ENCODE peak calls at places on chromosomes 5 and 9, in four cellular contexts. O is NCI-H1092; G is tibial nerve; X is CD8-positive, alpha-beta memory T cell. M is an unnamed sample.

GRCh38 chr5:178590141-178590923 is at the start of gene COL23A1:
- DNase-seq in O (peak; percentile 1), G (peak; percentile 54), X (peak; percentile 28), M (peak; percentile 9)

GRCh38 chr5:2913306-2913705 is 161.8 kb upstream of the IRX2 start:
- DNase-seq in O (no peak), G (no peak), X (no peak), M (no peak)

GRCh38 chr5:135019314-135019713 is 14.7 kb downstream of the PITX1 start:
- DNase-seq in O (no peak), G (no peak), X (no peak), M (no peak)

GRCh38 chr5:81513982-81514381 is 120.0 kb upstream of the ACOT12 start:
- DNase-seq in O (no peak), G (no peak), X (no peak), M (no peak)

GRCh38 chr9:110538621-110539020 is 40.9 kb downstream of the SVEP1 start:
- DNase-seq in O (no peak), G (no peak), X (no peak), M (no peak)

GRCh38 chr5:149060325-149060724 is 2.5 kb downstream of the SH3TC2 start:
- DNase-seq in O (no peak), G (peak; percentile 28), X (no peak), M (no peak)

GRCh38 chr5:75367401-75367800 is 30.4 kb downstream of the HMGCR start:
- DNase-seq in O (no peak), G (no peak), X (no peak), M (no peak)

GRCh38 chr5:54087436-54087835 is 222.9 kb downstream of the ARL15 start:
- DNase-seq in O (no peak), G (no peak), X (no peak), M (no peak)

GRCh38 chr9:131620764-131621520 is 75.6 kb downstream of the PRRT1B start:
- DNase-seq in O (no peak), G (no peak), X (no peak), M (no peak)

GRCh38 chr5:85967681-85968080 is 650.1 kb upstream of the COX7C start:
- DNase-seq in O (no peak), G (no peak), X (no peak), M (no peak)

GRCh38 chr5:171874210-171874609 is 88.6 kb downstream of the SMIM23 start:
- DNase-seq in O (no peak), G (no peak), X (no peak), M (no peak)

GRCh38 chr5:164422400-164422799 is 917.0 kb downstream of the MAT2B start:
- DNase-seq in O (no peak), G (no peak), X (no peak), M (no peak)

GRCh38 chr5:115237066-115237465 is 25.6 kb downstream of the PGGT1B start:
- DNase-seq in O (no peak), G (no peak), X (no peak), M (no peak)

GRCh38 chr5:124663101-124663506 is 83.3 kb downstream of the ZNF608 start:
- DNase-seq in O (no peak), G (no peak), X (no peak), M (no peak)

GRCh38 chr5:108917596-108917995 is 169.9 kb downstream of the FER start:
- DNase-seq in O (no peak), G (no peak), X (no peak), M (no peak)

GRCh38 chr5:176595386-176595943 is 14.5 kb downstream of the GPRIN1 start:
- DNase-seq in O (no peak), G (no peak), X (no peak), M (no peak)

GRCh38 chr9:116644099-116644688 is 42.9 kb upstream of the TRIM32 start:
- DNase-seq in O (no peak), G (no peak), X (no peak), M (no peak)

GRCh38 chr5:149038336-149039075 is 24.4 kb downstream of the SH3TC2 start:
- DNase-seq in O (no peak), G (no peak), X (no peak), M (no peak)

GRCh38 chr5:7392401-7393024 is 3.4 kb upstream of the ADCY2 start:
- DNase-seq in O (peak; percentile 56), G (peak; percentile 52), X (no peak), M (no peak)

GRCh38 chr5:1564182-1564748 is 40.5 kb upstream of the LPCAT1 start:
- DNase-seq in O (no peak), G (peak; percentile 19), X (no peak), M (no peak)

GRCh38 chr5:158212915-158213314 is 354.0 kb upstream of the CLINT1 start:
- DNase-seq in O (no peak), G (no peak), X (no peak), M (no peak)

GRCh38 chr5:17381926-17382325 is 116.1 kb upstream of the TAF11L2 start:
- DNase-seq in O (no peak), G (peak; percentile 23), X (no peak), M (no peak)

GRCh38 chr9:121172726-121173487 is 28.8 kb downstream of the RAB14 start:
- DNase-seq in O (no peak), G (no peak), X (no peak), M (no peak)

GRCh38 chr5:90959262-90959661 is 400.7 kb downstream of the ADGRV1 start:
- DNase-seq in O (no peak), G (no peak), X (no peak), M (no peak)

GRCh38 chr5:55821731-55822512 is 29.2 kb upstream of the IL31RA start:
- DNase-seq in O (no peak), G (no peak), X (no peak), M (no peak)

GRCh38 chr5:169350759-169351240 is 49.9 kb upstream of the SLIT3 start:
- DNase-seq in O (no peak), G (no peak), X (no peak), M (no peak)

GRCh38 chr9:34457266-34458012 is 931 bp downstream of the FAM219A start:
- DNase-seq in O (peak; percentile 32), G (peak; percentile 45), X (no peak), M (peak; percentile 7)

GRCh38 chr9:137381501-137382443 is 41.2 kb downstream of the EXD3 start:
- DNase-seq in O (no peak), G (no peak), X (no peak), M (no peak)

GRCh38 chr5:107484261-107484660 is 186.5 kb downstream of the EFNA5 start:
- DNase-seq in O (no peak), G (no peak), X (no peak), M (no peak)

GRCh38 chr9:127424669-127424986 is 446 bp downstream of the ZNF79 start:
- DNase-seq in O (no peak), G (no peak), X (no peak), M (peak; percentile 57)

GRCh38 chr9:136901516-136902258 is 15.4 kb downstream of the TRAF2 start:
- DNase-seq in O (no peak), G (no peak), X (peak; percentile 47), M (peak; percentile 86)

GRCh38 chr5:75677607-75678006 is 39.6 kb downstream of the POC5 start:
- DNase-seq in O (no peak), G (no peak), X (no peak), M (peak; percentile 40)

GRCh38 chr9:93567271-93567959 is 9.0 kb upstream of the PHF2 start:
- DNase-seq in O (no peak), G (no peak), X (no peak), M (no peak)

GRCh38 chr5:172879434-172879828 is 45.4 kb downstream of the ERGIC1 start:
- DNase-seq in O (no peak), G (no peak), X (no peak), M (no peak)

GRCh38 chr5:1030801-1031271 is 22.2 kb downstream of the NKD2 start:
- DNase-seq in O (no peak), G (no peak), X (no peak), M (no peak)

GRCh38 chr9:122222741-122223140 is 6.0 kb downstream of the LHX6 start:
- DNase-seq in O (no peak), G (no peak), X (no peak), M (no peak)

GRCh38 chr5:35815089-35815936 is 41.4 kb upstream of the IL7R start:
- DNase-seq in O (peak; percentile 0), G (no peak), X (no peak), M (peak; percentile 31)

M was measured in CD4-positive, CD25-positive, alpha-beta regulatory T cell.